ENCODE peak calls at places on chromosome 6, in five cellular contexts. One of them, this sample, is unnamed.

GRCh38 chr6:27551607-27552006 is 78.7 kb upstream of the ZNF184 start:
- DNase-seq in naive thymus-derived CD8-positive, alpha-beta T cell: no peak
- DNase-seq in HT-29: no peak
- DNase-seq in AG08396: no peak
- DNase-seq in epithelial cell of esophagus: no peak
- DNase-seq in this sample: no peak

GRCh38 chr6:2877960-2878359 is 25.1 kb downstream of the SERPINB9 start:
- DNase-seq in naive thymus-derived CD8-positive, alpha-beta T cell: peak
- DNase-seq in HT-29: peak
- DNase-seq in AG08396: no peak
- DNase-seq in epithelial cell of esophagus: peak
- DNase-seq in this sample: no peak

GRCh38 chr6:27608916-27609883 is 136.3 kb upstream of the ZNF184 start:
- DNase-seq in naive thymus-derived CD8-positive, alpha-beta T cell: peak
- DNase-seq in HT-29: peak
- DNase-seq in AG08396: peak
- DNase-seq in epithelial cell of esophagus: peak
- DNase-seq in this sample: peak

GRCh38 chr6:87902383-87902782 is 145.3 kb upstream of the SPACA1 start:
- DNase-seq in naive thymus-derived CD8-positive, alpha-beta T cell: no peak
- DNase-seq in HT-29: no peak
- DNase-seq in AG08396: no peak
- DNase-seq in epithelial cell of esophagus: no peak
- DNase-seq in this sample: no peak

GRCh38 chr6:111987295-111987694 is 66.6 kb upstream of the CCN6 start:
- DNase-seq in naive thymus-derived CD8-positive, alpha-beta T cell: no peak
- DNase-seq in HT-29: no peak
- DNase-seq in AG08396: no peak
- DNase-seq in epithelial cell of esophagus: peak
- DNase-seq in this sample: no peak

GRCh38 chr6:151233731-151234130 is 6.0 kb upstream of the AKAP12 start:
- DNase-seq in naive thymus-derived CD8-positive, alpha-beta T cell: no peak
- DNase-seq in HT-29: no peak
- DNase-seq in AG08396: no peak
- DNase-seq in epithelial cell of esophagus: no peak
- DNase-seq in this sample: no peak

GRCh38 chr6:135291288-135292116 is 110.4 kb downstream of the MYB start:
- DNase-seq in naive thymus-derived CD8-positive, alpha-beta T cell: no peak
- DNase-seq in HT-29: no peak
- DNase-seq in AG08396: no peak
- DNase-seq in epithelial cell of esophagus: peak
- DNase-seq in this sample: no peak

GRCh38 chr6:33108307-33108706 is 32.5 kb downstream of the HLA-DPB1 start:
- DNase-seq in naive thymus-derived CD8-positive, alpha-beta T cell: no peak
- DNase-seq in HT-29: no peak
- DNase-seq in AG08396: no peak
- DNase-seq in epithelial cell of esophagus: no peak
- DNase-seq in this sample: no peak

GRCh38 chr6:26538572-26538902 is 371 bp downstream of the HMGN4 start:
- DNase-seq in naive thymus-derived CD8-positive, alpha-beta T cell: no peak
- DNase-seq in HT-29: no peak
- DNase-seq in AG08396: no peak
- DNase-seq in epithelial cell of esophagus: no peak
- DNase-seq in this sample: peak

This sample was measured in Calu3.